ENCODE peak calls at places on chromosome 19, in four cellular contexts. One of them, this sample, is unnamed.
A peak's percentile ranks its signal among the peaks of the same experiment; 100 is the strongest.

GRCh38 chr19:17684256-17684655 is 3.9 kb downstream of the UNC13A start:
- DNase-seq in K562: no peak
- DNase-seq in HCT116: no peak
- DNase-seq in HepG2: no peak
- DNase-seq in this sample: no peak

GRCh38 chr19:2976609-2977000 is 759 bp upstream of the TLE6 start:
- DNase-seq in K562: no peak
- DNase-seq in HCT116: no peak
- DNase-seq in HepG2: no peak
- DNase-seq in this sample: no peak

GRCh38 chr19:289651-290538 is 1.3 kb downstream of the PLPP2 start:
- DNase-seq in K562: peak; percentile 56
- DNase-seq in HCT116: peak; percentile 74
- DNase-seq in HepG2: peak; percentile 42
- DNase-seq in this sample: peak; percentile 7

GRCh38 chr19:57606931-57607330 is 7.1 kb upstream of the ZNF134 start:
- DNase-seq in K562: no peak
- DNase-seq in HCT116: no peak
- DNase-seq in HepG2: no peak
- DNase-seq in this sample: no peak

GRCh38 chr19:46017874-46018675 is 4.8 kb downstream of the PGLYRP1 start:
- DNase-seq in K562: no peak
- DNase-seq in HCT116: no peak
- DNase-seq in HepG2: no peak
- DNase-seq in this sample: no peak

GRCh38 chr19:56946164-56946563 is 105.6 kb upstream of the PEG3 start:
- DNase-seq in K562: no peak
- DNase-seq in HCT116: no peak
- DNase-seq in HepG2: no peak
- DNase-seq in this sample: no peak

GRCh38 chr19:54430306-54431254 is 15.3 kb downstream of the TTYH1 start:
- DNase-seq in K562: peak; percentile 63
- DNase-seq in HCT116: peak; percentile 21
- DNase-seq in HepG2: no peak
- DNase-seq in this sample: no peak

GRCh38 chr19:33868821-33869412 is 72.2 kb downstream of the KCTD15 start:
- DNase-seq in K562: no peak
- DNase-seq in HCT116: no peak
- DNase-seq in HepG2: no peak
- DNase-seq in this sample: no peak

GRCh38 chr19:10043286-10043927 is 30.1 kb downstream of the RDH8 start:
- DNase-seq in K562: no peak
- DNase-seq in HCT116: no peak
- DNase-seq in HepG2: no peak
- DNase-seq in this sample: no peak

GRCh38 chr19:17933414-17934129 is 757 bp downstream of the CCDC124 start:
- DNase-seq in K562: no peak
- DNase-seq in HCT116: no peak
- DNase-seq in HepG2: peak; percentile 33
- DNase-seq in this sample: no peak

GRCh38 chr19:53994811-53995210 is 3.4 kb downstream of the CACNG6 start:
- DNase-seq in K562: no peak
- DNase-seq in HCT116: no peak
- DNase-seq in HepG2: no peak
- DNase-seq in this sample: no peak

GRCh38 chr19:49165111-49165750 is 7.6 kb downstream of the TRPM4 start:
- DNase-seq in K562: no peak
- DNase-seq in HCT116: no peak
- DNase-seq in HepG2: no peak
- DNase-seq in this sample: no peak
- TF ChIP-seq TCF7L2 in K562: no peak
- TF ChIP-seq TCF7L2 in HCT116: no peak
- TF ChIP-seq TCF7L2 in HepG2: no peak
- TF ChIP-seq TCF7L2 in this sample: no peak

DNA sequence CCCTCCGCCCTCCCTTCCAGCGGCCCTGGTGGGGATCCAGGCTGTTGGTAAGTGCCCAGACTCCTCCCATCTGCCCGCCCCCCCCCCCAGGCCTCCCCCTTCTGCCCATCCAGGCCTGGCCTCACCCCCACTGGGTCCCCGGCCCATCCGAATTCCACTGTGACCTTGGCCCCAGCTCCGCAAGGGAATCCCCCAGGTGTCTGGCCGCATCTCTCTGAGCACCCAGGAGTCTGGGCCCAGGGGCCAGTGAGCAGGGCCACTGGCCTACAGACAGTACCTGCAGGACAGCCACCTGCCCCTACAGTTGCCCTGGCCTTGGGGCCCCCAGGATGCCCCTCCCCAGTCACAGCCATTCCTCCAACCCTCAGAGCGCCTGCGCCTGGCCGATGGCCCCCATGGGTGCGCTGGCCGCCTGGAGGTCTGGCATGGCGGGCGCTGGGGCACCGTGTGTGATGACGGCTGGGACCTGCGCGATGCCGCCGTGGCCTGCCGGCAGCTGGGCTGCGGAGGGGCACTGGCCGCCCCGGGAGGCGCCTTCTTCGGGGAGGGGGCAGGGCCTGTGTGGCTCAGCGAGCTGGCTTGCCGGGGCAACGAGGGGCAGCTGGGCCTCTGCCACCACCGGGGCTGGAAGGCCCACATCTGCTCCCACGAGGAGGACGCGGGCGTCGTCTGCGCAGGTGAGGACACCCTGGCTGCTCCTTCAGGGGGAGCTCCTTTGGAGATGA is 912 bp downstream of the SSC5D start:
- DNase-seq in K562: no peak
- DNase-seq in HCT116: no peak
- DNase-seq in HepG2: no peak
- DNase-seq in this sample: no peak
- H3K27ac ChIP-seq in K562: no peak overlapping the region
- H3K27ac ChIP-seq in HCT116: no peak overlapping the region
- H3K27ac ChIP-seq in HepG2: no peak overlapping the region
- H3K27ac ChIP-seq in this sample: peak overlapping the region; percentile 64

GRCh38 chr19:49004964-49005614 is 11.4 kb downstream of the RUVBL2 start:
- DNase-seq in K562: no peak
- DNase-seq in HCT116: no peak
- DNase-seq in HepG2: no peak
- DNase-seq in this sample: no peak

GRCh38 chr19:48999481-49000325 is 6.0 kb downstream of the RUVBL2 start:
- DNase-seq in K562: peak; percentile 74
- DNase-seq in HCT116: no peak
- DNase-seq in HepG2: no peak
- DNase-seq in this sample: no peak

GRCh38 chr19:49009828-49010227 is 7.1 kb downstream of the LHB start:
- DNase-seq in K562: no peak
- DNase-seq in HCT116: no peak
- DNase-seq in HepG2: no peak
- DNase-seq in this sample: no peak

GRCh38 chr19:49006905-49007304 is 10.0 kb downstream of the LHB start:
- DNase-seq in K562: no peak
- DNase-seq in HCT116: no peak
- DNase-seq in HepG2: no peak
- DNase-seq in this sample: no peak

GRCh38 chr19:49004133-49004532 is 10.4 kb downstream of the RUVBL2 start:
- DNase-seq in K562: no peak
- DNase-seq in HCT116: no peak
- DNase-seq in HepG2: no peak
- DNase-seq in this sample: no peak
- TF ChIP-seq REST in K562: no peak
- TF ChIP-seq REST in HCT116: no peak
- TF ChIP-seq REST in HepG2: no peak
- TF ChIP-seq REST in this sample: no peak

DNA sequence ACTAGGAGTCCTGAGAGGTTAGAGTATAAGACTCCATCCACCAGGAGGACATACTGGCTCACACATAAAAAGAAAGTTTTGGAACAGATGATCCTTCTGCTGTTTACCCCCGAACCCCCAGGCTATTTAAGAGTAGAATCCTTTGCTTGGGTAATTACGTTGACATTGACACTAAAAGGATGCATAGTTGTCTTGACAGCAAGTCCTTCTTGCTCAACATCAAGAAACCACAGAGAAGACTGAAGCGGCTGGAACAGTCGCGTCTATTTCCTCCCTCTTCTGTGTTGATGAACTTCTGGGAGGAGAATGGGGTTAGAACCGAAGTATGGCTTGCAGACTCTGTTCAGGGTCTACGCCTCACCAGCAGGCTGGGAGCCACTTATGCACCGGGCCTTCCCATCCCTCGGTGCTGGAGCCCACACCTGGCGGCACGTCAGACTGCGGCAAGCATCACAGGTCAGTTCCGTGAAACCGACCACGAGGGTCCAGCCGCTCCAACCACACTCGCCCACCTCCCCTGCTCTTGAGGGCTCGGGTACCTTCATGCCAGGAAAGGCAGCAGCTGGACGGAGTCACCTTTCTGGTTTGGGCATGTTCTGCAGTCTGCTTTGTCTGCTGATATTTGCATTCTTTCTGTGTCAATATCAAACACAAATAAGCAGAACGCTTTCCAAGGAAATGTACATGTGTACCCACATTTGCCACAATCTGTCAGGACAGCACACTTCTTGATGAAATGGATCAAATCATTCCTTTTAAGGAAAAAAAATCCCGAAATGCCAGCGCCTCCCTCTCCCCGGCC is 42.4 kb upstream of the RANBP3 start:
- DNase-seq in K562: no peak
- DNase-seq in HCT116: no peak
- DNase-seq in HepG2: peak; percentile 30
- DNase-seq in this sample: no peak
- TF ChIP-seq TCF7L2 in K562: no peak
- TF ChIP-seq TCF7L2 in HCT116: no peak
- TF ChIP-seq TCF7L2 in HepG2: no peak
- TF ChIP-seq TCF7L2 in this sample: no peak

GRCh38 chr19:41355035-41355434 is 1.3 kb upstream of the TGFB1 start:
- DNase-seq in K562: no peak
- DNase-seq in HCT116: no peak
- DNase-seq in HepG2: no peak
- DNase-seq in this sample: no peak
- H3K27ac ChIP-seq in K562: no peak overlapping the region
- H3K27ac ChIP-seq in HCT116: no peak overlapping the region
- H3K27ac ChIP-seq in HepG2: no peak overlapping the region
- H3K27ac ChIP-seq in this sample: no peak overlapping the region

DNA sequence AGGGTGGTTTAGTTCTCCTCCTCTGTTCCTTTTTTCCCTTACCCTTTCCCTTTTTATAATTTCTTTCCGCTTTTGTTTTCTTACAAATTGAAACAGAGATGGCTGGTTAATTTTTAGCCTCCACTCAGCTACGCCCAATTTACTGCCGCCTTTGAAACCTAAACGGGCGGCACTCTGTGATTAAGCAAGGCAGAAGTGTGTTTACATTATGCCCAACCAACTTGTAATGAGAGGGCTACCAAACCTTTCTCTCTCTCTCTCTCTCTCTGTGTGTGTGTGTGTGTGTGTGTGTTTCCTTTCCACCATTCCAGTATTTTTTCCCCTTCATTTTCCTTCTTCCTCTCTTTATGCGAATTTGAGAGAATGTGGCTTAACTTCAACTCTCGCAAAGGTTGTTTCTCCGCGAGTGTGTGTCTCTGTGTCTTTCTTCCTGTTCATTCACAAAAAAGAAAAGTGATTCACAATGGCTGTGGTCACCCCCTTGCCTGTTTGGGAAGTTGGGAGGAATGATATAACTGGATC is 31.3 kb downstream of the NFIX start:
- DNase-seq in K562: no peak
- DNase-seq in HCT116: no peak
- DNase-seq in HepG2: peak; percentile 96
- DNase-seq in this sample: no peak
- TF ChIP-seq REST in K562: no peak
- TF ChIP-seq REST in HCT116: no peak
- TF ChIP-seq REST in HepG2: peak; percentile 26
- TF ChIP-seq REST in this sample: no peak

GRCh38 chr19:38400361-38400760 is 2.5 kb upstream of the FAM98C start:
- DNase-seq in K562: no peak
- DNase-seq in HCT116: no peak
- DNase-seq in HepG2: no peak
- DNase-seq in this sample: no peak
- TF ChIP-seq TCF7L2 in K562: no peak
- TF ChIP-seq TCF7L2 in HCT116: no peak
- TF ChIP-seq TCF7L2 in HepG2: no peak
- TF ChIP-seq TCF7L2 in this sample: no peak